ENCODE peak calls at places on chromosome 19, in eight cellular contexts. Y is stimulated activated CD4-positive, alpha-beta T cell treated with anti-CD3 and anti-CD28 coated beads, Interleukin-4, amount 100 ng/mL, for 4 hours; Z is HFF-Myc; F is stimulated activated naive CD8-positive, alpha-beta T cell treated with anti-CD3 and anti-CD28 coated beads, Interleukin-15, amount 100 ng/mL, for 72 hours; H is fibroblast of gingiva; T is activated naive CD4-positive, alpha-beta T cell treated with anti-CD3 and anti-CD28 coated beads, Interleukin-2, amount 10 ng/mL, durations not matched to agents 7 days and 5 days; W is WERI-Rb-1; I is neural crest cell. P is an unnamed sample.

GRCh38 chr19:14686411-14686810 is 3.4 kb upstream of the ZNF333 start:
- DNase-seq in Y (peak), Z (no peak), F (peak), H (no peak), T (peak), W (peak), I (no peak), P (peak)

GRCh38 chr19:50315773-50316448 is 13.3 kb downstream of the KCNC3 start:
- DNase-seq in Y (no peak), Z (no peak), F (peak), H (no peak), T (peak), W (peak), I (no peak), P (peak)

GRCh38 chr19:16383584-16384161 is 59.0 kb downstream of the KLF2 start:
- DNase-seq in Y (no peak), Z (no peak), F (no peak), H (no peak), T (no peak), W (no peak), I (no peak), P (no peak)

GRCh38 chr19:3575949-3576673 is 3.4 kb downstream of the HMG20B start:
- DNase-seq in Y (no peak), Z (no peak), F (no peak), H (no peak), T (no peak), W (no peak), I (no peak), P (no peak)

GRCh38 chr19:4971424-4971793 is 2.5 kb downstream of the KDM4B start:
- DNase-seq in Y (peak), Z (no peak), F (peak), H (no peak), T (peak), W (peak), I (no peak), P (peak)

GRCh38 chr19:51688665-51689571 is 4.2 kb upstream of the SPACA6 start:
- DNase-seq in Y (peak), Z (peak), F (no peak), H (peak), T (peak), W (peak), I (peak), P (peak)

GRCh38 chr19:4851551-4852290 is 15.7 kb downstream of the PLIN3 start:
- DNase-seq in Y (peak), Z (no peak), F (peak), H (peak), T (peak), W (peak), I (peak), P (peak)

GRCh38 chr19:8041553-8041952 is 11.0 kb upstream of the CCL25 start:
- DNase-seq in Y (no peak), Z (no peak), F (no peak), H (no peak), T (no peak), W (peak), I (no peak), P (no peak)

GRCh38 chr19:1027953-1028902 is 1.8 kb downstream of the CNN2 start:
- DNase-seq in Y (peak), Z (peak), F (peak), H (peak), T (peak), W (peak), I (no peak), P (peak)

GRCh38 chr19:18013621-18014111 is 5.7 kb downstream of the ARRDC2 start:
- DNase-seq in Y (no peak), Z (no peak), F (no peak), H (no peak), T (no peak), W (no peak), I (peak), P (peak)

GRCh38 chr19:30074096-30074495 is 132.1 kb downstream of the URI1 start:
- DNase-seq in Y (no peak), Z (no peak), F (no peak), H (no peak), T (no peak), W (no peak), I (no peak), P (no peak)

GRCh38 chr19:3849092-3849491 is 19.7 kb downstream of the ZFR2 start:
- DNase-seq in Y (peak), Z (no peak), F (peak), H (no peak), T (peak), W (peak), I (peak), P (peak)

GRCh38 chr19:38511074-38511708 is 77.7 kb downstream of the RYR1 start:
- DNase-seq in Y (no peak), Z (no peak), F (no peak), H (no peak), T (no peak), W (no peak), I (no peak), P (no peak)

GRCh38 chr19:47523473-47523872 is 8.6 kb upstream of the NAPA start:
- DNase-seq in Y (no peak), Z (no peak), F (no peak), H (no peak), T (no peak), W (no peak), I (no peak), P (peak)

GRCh38 chr19:52099497-52100138 is 4.1 kb upstream of the ZNF841 start:
- DNase-seq in Y (no peak), Z (no peak), F (no peak), H (peak), T (no peak), W (no peak), I (no peak), P (no peak)

GRCh38 chr19:46580247-46580646 is 20.9 kb upstream of the CALM3 start:
- DNase-seq in Y (no peak), Z (no peak), F (no peak), H (no peak), T (no peak), W (no peak), I (no peak), P (no peak)

GRCh38 chr19:39410620-39411005 is 1.9 kb upstream of the PLEKHG2 start:
- DNase-seq in Y (no peak), Z (no peak), F (no peak), H (no peak), T (no peak), W (no peak), I (no peak), P (no peak)

GRCh38 chr19:16078759-16079707 is 2.7 kb downstream of the TPM4 start:
- DNase-seq in Y (peak), Z (peak), F (peak), H (peak), T (peak), W (no peak), I (no peak), P (peak)

GRCh38 chr19:53958168-53958571 is 4.6 kb upstream of the CACNG8 start:
- DNase-seq in Y (no peak), Z (no peak), F (no peak), H (no peak), T (no peak), W (no peak), I (no peak), P (peak)

GRCh38 chr19:29487432-29487831 is 38.4 kb upstream of the VSTM2B start:
- DNase-seq in Y (no peak), Z (no peak), F (no peak), H (no peak), T (no peak), W (no peak), I (no peak), P (no peak)

GRCh38 chr19:56838930-56839664 is 1.4 kb downstream of the PEG3 start:
- DNase-seq in Y (no peak), Z (no peak), F (peak), H (peak), T (no peak), W (peak), I (no peak), P (peak)

GRCh38 chr19:31354919-31355318 is 5.7 kb upstream of the TSHZ3 start:
- DNase-seq in Y (no peak), Z (no peak), F (no peak), H (no peak), T (no peak), W (no peak), I (no peak), P (no peak)

GRCh38 chr19:48470281-48470680 is 1.1 kb downstream of the CYTH2 start:
- DNase-seq in Y (no peak), Z (no peak), F (no peak), H (no peak), T (no peak), W (no peak), I (no peak), P (no peak)

GRCh38 chr19:1474765-1475351 is 4.2 kb downstream of the C19orf25 start:
- DNase-seq in Y (no peak), Z (no peak), F (no peak), H (no peak), T (no peak), W (no peak), I (no peak), P (no peak)

GRCh38 chr19:58040751-58041525 is 7.1 kb downstream of the ZSCAN1 start:
- DNase-seq in Y (no peak), Z (no peak), F (no peak), H (no peak), T (no peak), W (peak), I (no peak), P (no peak)

GRCh38 chr19:52028780-52029123 is 573 bp upstream of the ZNF614 start:
- DNase-seq in Y (no peak), Z (no peak), F (no peak), H (no peak), T (no peak), W (no peak), I (no peak), P (no peak)

GRCh38 chr19:33464010-33464732 is 57.4 kb downstream of the PEPD start:
- DNase-seq in Y (no peak), Z (no peak), F (no peak), H (no peak), T (no peak), W (no peak), I (no peak), P (no peak)

GRCh38 chr19:44846455-44847143 is 502 bp downstream of the NECTIN2 start:
- DNase-seq in Y (no peak), Z (no peak), F (no peak), H (no peak), T (no peak), W (peak), I (peak), P (no peak)

GRCh38 chr19:15701757-15702589 is 25.9 kb upstream of the OR10H2 start:
- DNase-seq in Y (no peak), Z (no peak), F (no peak), H (no peak), T (no peak), W (no peak), I (no peak), P (no peak)

GRCh38 chr19:16041571-16042386 is 34.5 kb upstream of the TPM4 start:
- DNase-seq in Y (peak), Z (peak), F (peak), H (peak), T (peak), W (peak), I (peak), P (peak)

GRCh38 chr19:35717665-35718344 is at the start of gene KMT2B:
- DNase-seq in Y (no peak), Z (no peak), F (no peak), H (peak), T (no peak), W (peak), I (peak), P (no peak)

GRCh38 chr19:56097776-56098175 is 23.3 kb downstream of the ZNF787 start:
- DNase-seq in Y (no peak), Z (no peak), F (no peak), H (no peak), T (no peak), W (no peak), I (no peak), P (no peak)

GRCh38 chr19:3073159-3073563 is 10.9 kb upstream of the TLE5 start:
- DNase-seq in Y (no peak), Z (peak), F (no peak), H (peak), T (no peak), W (peak), I (no peak), P (peak)

GRCh38 chr19:47039239-47039874 is 9.1 kb downstream of the TMEM160 start:
- DNase-seq in Y (no peak), Z (no peak), F (no peak), H (no peak), T (no peak), W (no peak), I (no peak), P (no peak)

GRCh38 chr19:2302319-2303208 is 5.4 kb downstream of the LINGO3 start:
- DNase-seq in Y (no peak), Z (no peak), F (no peak), H (peak), T (no peak), W (no peak), I (peak), P (peak)

GRCh38 chr19:54418030-54418929 is 3.0 kb downstream of the TTYH1 start:
- DNase-seq in Y (no peak), Z (no peak), F (peak), H (no peak), T (peak), W (no peak), I (no peak), P (no peak)

P was measured in BE2C.